ENCODE peak calls at places on chromosomes 16 and 17, in nine cellular contexts. D is spleen, F is adrenal gland, E is SK-N-SH, Z is DND-41, S is brain microvascular endothelial cell, M is AG09319, O is heart right ventricle, N is psoas muscle. I is an unnamed sample.

GRCh38 chr17:12627177-12627629 is 38.5 kb upstream of the MYOCD start:
- DNase-seq in M (peak), Z (no peak), N (no peak), D (no peak), E (no peak), S (peak), F (no peak), O (no peak), I (no peak)

GRCh38 chr17:32445075-32445427 is 741 bp downstream of the PSMD11 start:
- DNase-seq in M (no peak), N (peak), F (peak), S (peak), E (no peak), O (no peak), Z (peak), D (no peak), I (peak)

GRCh38 chr16:12688972-12689850 is 114.5 kb downstream of the CPPED1 start:
- DNase-seq in O (no peak), Z (peak), N (no peak), F (no peak), D (no peak), E (no peak), S (no peak), M (no peak), I (no peak)

GRCh38 chr17:82228278-82228841 is 482 bp upstream of the SLC16A3 start:
- DNase-seq in S (no peak), O (peak), M (no peak), Z (peak), F (no peak), E (no peak), N (peak), D (peak), I (no peak)

GRCh38 chr17:63041251-63041650 is 75.2 kb downstream of the TANC2 start:
- DNase-seq in D (no peak), M (no peak), Z (no peak), F (no peak), O (no peak), N (no peak), E (no peak), S (no peak), I (no peak)

GRCh38 chr16:61382435-61382834 is 653.8 kb downstream of the CDH8 start:
- DNase-seq in M (no peak), D (no peak), F (no peak), Z (no peak), O (no peak), N (no peak), E (no peak), S (no peak), I (no peak)

GRCh38 chr16:74730049-74730683 is 29.5 kb upstream of the MLKL start:
- DNase-seq in S (no peak), Z (peak), D (no peak), N (no peak), E (no peak), O (no peak), F (no peak), M (no peak), I (no peak)

GRCh38 chr16:27977966-27978365 is 85.5 kb downstream of the GSG1L start:
- DNase-seq in S (no peak), Z (no peak), O (no peak), E (no peak), F (peak), D (peak), N (no peak), M (no peak), I (no peak)

GRCh38 chr16:1379054-1379862 is 27.5 kb downstream of the GNPTG start:
- DNase-seq in S (peak), F (peak), M (peak), N (peak), E (peak), O (peak), Z (no peak), D (peak), I (peak)

GRCh38 chr16:50718061-50718760 is 23.7 kb upstream of the CYLD start:
- DNase-seq in O (no peak), D (no peak), S (no peak), Z (no peak), E (peak), N (no peak), M (no peak), F (no peak), I (no peak)

GRCh38 chr17:63826468-63827001 is 696 bp upstream of the PSMC5 start:
- DNase-seq in D (no peak), N (no peak), Z (no peak), E (peak), M (no peak), O (no peak), S (peak), F (no peak), I (no peak)

GRCh38 chr16:49773534-49774486 is 82.1 kb downstream of the ZNF423 start:
- DNase-seq in O (no peak), Z (no peak), F (no peak), M (no peak), N (no peak), E (no peak), D (no peak), S (no peak), I (no peak)

GRCh38 chr16:14180431-14181059 is 109.4 kb downstream of the MRTFB start:
- DNase-seq in S (no peak), O (no peak), D (no peak), E (no peak), N (no peak), M (no peak), F (no peak), Z (no peak), I (peak)

GRCh38 chr17:32104158-32104557 is 38.1 kb upstream of the RHOT1 start:
- DNase-seq in D (no peak), E (no peak), Z (no peak), O (no peak), N (no peak), F (no peak), M (no peak), S (no peak), I (no peak)

GRCh38 chr17:68302666-68303065 is 11.4 kb downstream of the ARSG start:
- DNase-seq in S (no peak), M (no peak), O (no peak), Z (no peak), F (no peak), D (no peak), N (no peak), E (no peak), I (no peak)

GRCh38 chr17:74298690-74299617 is 24.9 kb downstream of the DNAI2 start:
- DNase-seq in E (no peak), S (no peak), F (no peak), Z (no peak), O (no peak), M (no peak), N (no peak), D (no peak), I (no peak)

GRCh38 chr16:21608647-21609328 is 9.4 kb downstream of the METTL9 start:
- DNase-seq in S (no peak), O (no peak), Z (peak), M (no peak), N (no peak), E (no peak), D (no peak), F (no peak), I (no peak)

DNA sequence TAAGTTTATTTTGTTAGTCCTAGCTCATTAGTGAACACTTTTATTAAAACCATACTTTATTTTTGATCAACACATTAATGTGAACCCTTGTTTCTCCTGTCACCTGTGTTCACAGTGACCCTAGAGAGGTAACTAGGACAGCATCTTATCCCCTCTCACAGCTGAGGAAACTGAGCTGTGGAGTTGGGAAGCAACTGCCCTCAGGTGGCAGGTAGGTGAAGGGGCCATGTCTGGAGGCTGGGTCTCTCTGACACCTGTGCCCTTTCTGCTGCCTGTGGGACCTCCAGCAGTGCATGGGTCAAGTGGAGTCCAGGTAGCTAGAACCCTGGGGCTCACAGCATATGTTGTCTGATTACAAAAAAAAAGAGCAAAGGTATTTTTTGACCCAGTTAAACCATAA is 22.9 kb upstream of the SLC12A3 start:
- DNase-seq in M (no peak), F (no peak), E (no peak), N (no peak), S (no peak), D (no peak), O (no peak), Z (no peak), I (no peak)
- TF ChIP-seq CTCF in M (no peak), F (no peak), E (no peak), N (no peak), S (no peak), D (no peak), O (no peak), Z (no peak), I (no peak)

DNA sequence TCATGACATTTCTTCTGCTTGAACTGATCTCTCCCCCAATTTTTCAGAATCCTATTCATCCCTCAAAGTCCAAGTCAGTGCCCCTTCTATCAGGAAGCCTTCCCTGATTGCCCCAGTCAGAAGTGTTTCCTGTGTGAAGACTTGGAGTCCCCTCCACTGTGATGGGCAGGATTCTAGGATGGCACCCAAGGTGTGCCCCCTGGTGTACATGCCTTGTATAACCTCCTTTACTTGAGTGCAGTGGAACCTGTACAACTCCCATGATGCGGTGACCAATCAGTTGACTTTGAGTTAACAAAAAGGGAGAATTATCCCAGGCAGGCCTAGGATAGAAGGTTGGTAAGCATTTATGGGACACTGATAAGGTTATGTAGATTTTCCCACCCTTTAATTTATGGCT is 23.4 kb downstream of the MYH13 start:
- DNase-seq in O (no peak), M (no peak), E (peak), D (no peak), N (no peak), F (no peak), Z (peak), S (no peak), I (no peak)
- TF ChIP-seq CTCF in O (no peak), M (no peak), E (peak), D (no peak), N (no peak), F (no peak), Z (peak), S (no peak), I (peak)

DNA sequence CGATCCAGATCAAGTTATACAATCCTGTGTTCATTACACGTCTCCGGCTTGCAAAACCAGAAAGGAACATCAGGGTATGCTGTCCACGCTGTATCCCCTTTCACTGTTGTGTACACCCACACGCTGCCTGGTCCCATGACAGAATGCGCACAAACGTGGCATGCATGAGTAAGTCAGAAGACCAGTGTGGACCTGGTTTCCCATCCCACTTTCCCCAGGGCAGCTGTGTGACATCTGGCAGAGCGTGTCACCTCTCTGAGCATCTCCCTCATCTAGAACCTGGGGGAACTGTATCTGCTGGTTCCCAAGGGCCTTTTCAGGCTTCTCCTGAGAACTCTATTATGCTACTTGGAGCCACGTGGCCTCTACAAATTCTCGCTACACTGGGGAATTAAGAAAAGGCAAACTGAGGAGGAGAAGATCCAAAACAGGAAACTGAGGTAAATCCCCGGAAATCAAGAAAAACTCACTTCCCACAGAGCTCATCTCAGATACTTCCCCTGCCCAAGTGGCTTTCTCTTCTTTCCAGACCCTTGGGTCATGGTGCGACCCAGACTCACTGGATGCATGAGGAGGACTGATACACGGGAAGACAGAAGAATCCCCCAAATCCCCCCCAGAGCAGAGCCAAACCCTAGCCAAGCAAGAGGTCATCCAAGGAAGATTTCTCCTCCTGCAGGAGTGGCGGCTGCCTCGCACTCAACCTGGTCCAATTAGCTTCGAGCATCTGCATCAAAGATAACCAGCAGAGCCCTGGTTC is 139.3 kb downstream of the GAS7 start:
- DNase-seq in E (no peak), S (no peak), O (no peak), D (no peak), F (no peak), Z (no peak), N (peak), M (no peak), I (no peak)
- TF ChIP-seq CTCF in E (no peak), S (no peak), O (no peak), D (no peak), F (no peak), Z (no peak), N (no peak), M (no peak), I (no peak)

GRCh38 chr16:68548947-68549346 is 9.9 kb downstream of the ZFP90 start:
- DNase-seq in M (no peak), O (no peak), Z (peak), F (no peak), D (no peak), N (no peak), S (no peak), E (no peak), I (no peak)

DNA sequence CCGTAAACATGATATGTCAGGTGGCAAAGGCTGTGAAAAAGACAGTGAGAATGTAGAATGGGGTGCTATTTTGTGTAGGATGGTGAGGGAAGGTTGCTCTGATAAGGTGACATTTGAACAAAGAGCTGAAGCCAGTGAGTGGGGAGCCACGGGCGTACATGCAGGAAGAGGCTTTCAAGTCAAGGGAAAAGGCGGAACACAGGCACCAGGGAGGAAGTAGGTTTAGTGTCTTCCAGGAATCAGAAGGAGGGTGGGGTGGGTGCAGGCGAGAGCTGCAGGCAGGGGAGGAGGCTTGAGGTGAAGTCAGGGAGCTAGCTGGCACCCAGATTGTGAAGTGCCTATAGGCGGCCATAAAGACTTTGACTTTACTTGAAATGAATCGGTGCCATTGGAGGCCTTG is 14.1 kb downstream of the ZFP90 start:
- DNase-seq in D (no peak), F (no peak), M (no peak), S (no peak), O (no peak), N (no peak), E (no peak), Z (no peak), I (no peak)
- TF ChIP-seq CTCF in D (no peak), F (no peak), M (no peak), S (no peak), O (no peak), N (no peak), E (no peak), Z (no peak), I (no peak)

GRCh38 chr17:40871316-40871715 is 4.3 kb upstream of the KRT12 start:
- DNase-seq in D (no peak), M (no peak), S (no peak), Z (no peak), E (no peak), O (no peak), F (no peak), N (no peak), I (no peak)

GRCh38 chr17:40873801-40874200 is 6.8 kb upstream of the KRT12 start:
- DNase-seq in F (no peak), M (no peak), O (no peak), Z (no peak), S (no peak), E (no peak), D (no peak), N (no peak), I (no peak)

GRCh38 chr17:40870136-40870535 is 3.1 kb upstream of the KRT12 start:
- DNase-seq in Z (no peak), E (no peak), F (no peak), S (no peak), O (no peak), N (no peak), M (no peak), D (no peak), I (no peak)

GRCh38 chr17:40872416-40872815 is 5.4 kb upstream of the KRT12 start:
- DNase-seq in F (no peak), Z (no peak), D (no peak), S (no peak), N (no peak), E (no peak), O (no peak), M (peak), I (no peak)

DNA sequence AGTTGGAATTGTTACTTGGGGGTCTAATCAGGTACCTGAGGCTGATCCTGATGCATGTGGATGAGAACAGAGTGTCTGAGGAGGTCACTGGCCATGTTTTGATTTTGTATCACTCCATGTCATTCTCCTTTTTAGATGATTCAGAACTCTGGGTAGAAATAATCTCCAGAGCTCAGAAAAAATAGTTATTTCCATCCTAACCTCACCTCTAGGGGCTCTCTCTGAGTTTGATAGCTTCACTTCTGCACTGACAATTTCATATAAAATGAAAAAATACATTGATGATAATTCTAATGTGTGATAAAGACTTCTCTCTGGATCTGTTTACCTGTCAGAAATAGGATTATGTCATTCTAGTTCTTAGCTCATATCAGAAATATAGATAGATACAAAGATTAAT is 6.2 kb upstream of the KRT12 start:
- DNase-seq in Z (no peak), O (no peak), S (no peak), E (no peak), F (no peak), M (no peak), D (no peak), N (no peak), I (no peak)
- TF ChIP-seq CTCF in Z (no peak), O (no peak), S (peak), E (no peak), F (no peak), M (no peak), D (no peak), N (no peak), I (no peak)